ENCODE peak calls at places on chromosomes 12 and 14, in six cellular contexts. One of them, this sample, is unnamed.

GRCh38 chr12:88549929-88550328 is 30.3 kb downstream of the KITLG start:
- DNase-seq in GM20000: no peak
- DNase-seq in AG04449: no peak
- DNase-seq in BJ: no peak
- DNase-seq in CD4-positive, alpha-beta T cell: no peak
- DNase-seq in spleen: no peak
- DNase-seq in this sample: no peak

GRCh38 chr12:42568952-42569916 is 20.3 kb downstream of the PRICKLE1 start:
- DNase-seq in CD4-positive, alpha-beta T cell: no peak
- DNase-seq in spleen: no peak
- DNase-seq in BJ: peak
- DNase-seq in AG04449: peak
- DNase-seq in GM20000: peak
- DNase-seq in this sample: no peak

GRCh38 chr12:109632299-109632698 is 58.7 kb downstream of the MVK start:
- DNase-seq in CD4-positive, alpha-beta T cell: no peak
- DNase-seq in GM20000: no peak
- DNase-seq in spleen: no peak
- DNase-seq in AG04449: no peak
- DNase-seq in BJ: no peak
- DNase-seq in this sample: no peak

GRCh38 chr14:50379563-50379962 is 17.1 kb downstream of the CDKL1 start:
- DNase-seq in CD4-positive, alpha-beta T cell: no peak
- DNase-seq in spleen: no peak
- DNase-seq in GM20000: no peak
- DNase-seq in AG04449: no peak
- DNase-seq in BJ: no peak
- DNase-seq in this sample: no peak

GRCh38 chr12:108967869-108968540 is 52.9 kb downstream of the SVOP start:
- DNase-seq in spleen: no peak
- DNase-seq in CD4-positive, alpha-beta T cell: no peak
- DNase-seq in AG04449: no peak
- DNase-seq in BJ: no peak
- DNase-seq in GM20000: peak
- DNase-seq in this sample: no peak

GRCh38 chr14:28305938-28306337 is 460.6 kb upstream of the FOXG1 start:
- DNase-seq in spleen: no peak
- DNase-seq in CD4-positive, alpha-beta T cell: no peak
- DNase-seq in AG04449: no peak
- DNase-seq in BJ: no peak
- DNase-seq in GM20000: no peak
- DNase-seq in this sample: no peak

GRCh38 chr14:104676130-104676693 is 13.2 kb upstream of the INF2 start:
- DNase-seq in AG04449: no peak
- DNase-seq in spleen: peak
- DNase-seq in BJ: no peak
- DNase-seq in GM20000: no peak
- DNase-seq in CD4-positive, alpha-beta T cell: no peak
- DNase-seq in this sample: no peak

GRCh38 chr14:105062048-105062433 is 3.2 kb downstream of the GPR132 start:
- DNase-seq in BJ: no peak
- DNase-seq in AG04449: no peak
- DNase-seq in GM20000: no peak
- DNase-seq in CD4-positive, alpha-beta T cell: no peak
- DNase-seq in spleen: peak
- DNase-seq in this sample: no peak

GRCh38 chr14:96130854-96131253 is 73.8 kb upstream of the BDKRB2 start:
- DNase-seq in BJ: no peak
- DNase-seq in GM20000: no peak
- DNase-seq in AG04449: no peak
- DNase-seq in CD4-positive, alpha-beta T cell: no peak
- DNase-seq in spleen: no peak
- DNase-seq in this sample: no peak

GRCh38 chr12:127957001-127957660 is 309.8 kb upstream of the TMEM132C start:
- DNase-seq in CD4-positive, alpha-beta T cell: no peak
- DNase-seq in AG04449: peak
- DNase-seq in spleen: no peak
- DNase-seq in BJ: peak
- DNase-seq in GM20000: no peak
- DNase-seq in this sample: no peak

GRCh38 chr12:51240971-51241370 is 2.3 kb downstream of the DAZAP2 start:
- DNase-seq in AG04449: no peak
- DNase-seq in spleen: no peak
- DNase-seq in CD4-positive, alpha-beta T cell: no peak
- DNase-seq in BJ: no peak
- DNase-seq in GM20000: no peak
- DNase-seq in this sample: no peak

GRCh38 chr12:113461666-113462065 is 10.0 kb downstream of the LHX5 start:
- DNase-seq in spleen: no peak
- DNase-seq in AG04449: no peak
- DNase-seq in CD4-positive, alpha-beta T cell: no peak
- DNase-seq in BJ: no peak
- DNase-seq in GM20000: peak
- DNase-seq in this sample: no peak

GRCh38 chr14:63594455-63595372 is 47.0 kb downstream of the WDR89 start:
- DNase-seq in spleen: peak
- DNase-seq in BJ: no peak
- DNase-seq in GM20000: no peak
- DNase-seq in CD4-positive, alpha-beta T cell: no peak
- DNase-seq in AG04449: no peak
- DNase-seq in this sample: no peak

GRCh38 chr12:100473050-100473715 is 483 bp upstream of the NR1H4 start:
- DNase-seq in AG04449: no peak
- DNase-seq in BJ: no peak
- DNase-seq in spleen: no peak
- DNase-seq in GM20000: no peak
- DNase-seq in CD4-positive, alpha-beta T cell: no peak
- DNase-seq in this sample: no peak

GRCh38 chr12:114670257-114670955 is 13.6 kb downstream of the TBX3 start:
- DNase-seq in CD4-positive, alpha-beta T cell: no peak
- DNase-seq in GM20000: no peak
- DNase-seq in AG04449: no peak
- DNase-seq in spleen: no peak
- DNase-seq in BJ: no peak
- DNase-seq in this sample: no peak

GRCh38 chr14:46580941-46581671 is 70.5 kb downstream of the RPL10L start:
- DNase-seq in spleen: no peak
- DNase-seq in BJ: no peak
- DNase-seq in AG04449: no peak
- DNase-seq in CD4-positive, alpha-beta T cell: no peak
- DNase-seq in GM20000: peak
- DNase-seq in this sample: no peak

GRCh38 chr12:110785240-110785639 is 42.5 kb upstream of the PPP1CC start:
- DNase-seq in CD4-positive, alpha-beta T cell: no peak
- DNase-seq in BJ: no peak
- DNase-seq in GM20000: no peak
- DNase-seq in spleen: no peak
- DNase-seq in AG04449: no peak
- DNase-seq in this sample: no peak

GRCh38 chr12:119840617-119841016 is 36.5 kb downstream of the CIT start:
- DNase-seq in AG04449: no peak
- DNase-seq in spleen: no peak
- DNase-seq in CD4-positive, alpha-beta T cell: no peak
- DNase-seq in GM20000: no peak
- DNase-seq in BJ: no peak
- DNase-seq in this sample: no peak

GRCh38 chr14:31884776-31885379 is 192.2 kb upstream of the ARHGAP5 start:
- DNase-seq in GM20000: no peak
- DNase-seq in spleen: no peak
- DNase-seq in BJ: no peak
- DNase-seq in AG04449: no peak
- DNase-seq in CD4-positive, alpha-beta T cell: no peak
- DNase-seq in this sample: no peak

GRCh38 chr12:64404470-64405446 is 566 bp downstream of the XPOT start:
- DNase-seq in AG04449: peak
- DNase-seq in BJ: peak
- DNase-seq in spleen: no peak
- DNase-seq in GM20000: peak
- DNase-seq in CD4-positive, alpha-beta T cell: peak
- DNase-seq in this sample: no peak

GRCh38 chr12:10214131-10214876 is 1.6 kb downstream of the GABARAPL1 start:
- DNase-seq in CD4-positive, alpha-beta T cell: no peak
- DNase-seq in BJ: no peak
- DNase-seq in GM20000: no peak
- DNase-seq in AG04449: no peak
- DNase-seq in spleen: no peak
- DNase-seq in this sample: no peak

GRCh38 chr14:103528512-103529382 is at the start of gene TRMT61A:
- DNase-seq in CD4-positive, alpha-beta T cell: peak
- DNase-seq in BJ: no peak
- DNase-seq in spleen: peak
- DNase-seq in AG04449: no peak
- DNase-seq in GM20000: peak
- DNase-seq in this sample: no peak

GRCh38 chr12:119949145-119949544 is 39.9 kb upstream of the BICDL1 start:
- DNase-seq in GM20000: no peak
- DNase-seq in BJ: no peak
- DNase-seq in CD4-positive, alpha-beta T cell: no peak
- DNase-seq in spleen: no peak
- DNase-seq in AG04449: no peak
- DNase-seq in this sample: no peak

GRCh38 chr12:102851246-102851645 is 65.8 kb downstream of the PAH start:
- DNase-seq in BJ: no peak
- DNase-seq in AG04449: no peak
- DNase-seq in CD4-positive, alpha-beta T cell: no peak
- DNase-seq in spleen: no peak
- DNase-seq in GM20000: no peak
- DNase-seq in this sample: no peak

GRCh38 chr14:70901218-70901772 is 6.0 kb upstream of the PCNX1 start:
- DNase-seq in spleen: no peak
- DNase-seq in BJ: no peak
- DNase-seq in GM20000: no peak
- DNase-seq in CD4-positive, alpha-beta T cell: no peak
- DNase-seq in AG04449: peak
- DNase-seq in this sample: no peak

GRCh38 chr14:56760164-56760914 is 49.9 kb downstream of the OTX2 start:
- DNase-seq in BJ: no peak
- DNase-seq in GM20000: no peak
- DNase-seq in spleen: no peak
- DNase-seq in CD4-positive, alpha-beta T cell: no peak
- DNase-seq in AG04449: no peak
- DNase-seq in this sample: no peak

GRCh38 chr12:12979151-12979550 is 20.9 kb downstream of the HEBP1 start:
- DNase-seq in AG04449: peak
- DNase-seq in CD4-positive, alpha-beta T cell: no peak
- DNase-seq in BJ: no peak
- DNase-seq in spleen: no peak
- DNase-seq in GM20000: no peak
- DNase-seq in this sample: no peak

GRCh38 chr12:12983420-12984035 is 16.5 kb downstream of the HEBP1 start:
- DNase-seq in CD4-positive, alpha-beta T cell: no peak
- DNase-seq in GM20000: no peak
- DNase-seq in spleen: no peak
- DNase-seq in BJ: no peak
- DNase-seq in AG04449: no peak
- DNase-seq in this sample: no peak

GRCh38 chr12:12977231-12977630 is 22.8 kb downstream of the HEBP1 start:
- DNase-seq in spleen: no peak
- DNase-seq in BJ: no peak
- DNase-seq in CD4-positive, alpha-beta T cell: no peak
- DNase-seq in AG04449: no peak
- DNase-seq in GM20000: no peak
- DNase-seq in this sample: no peak

GRCh38 chr12:12976366-12976765 is 23.7 kb downstream of the HEBP1 start:
- DNase-seq in BJ: peak
- DNase-seq in AG04449: peak
- DNase-seq in GM20000: no peak
- DNase-seq in spleen: no peak
- DNase-seq in CD4-positive, alpha-beta T cell: no peak
- DNase-seq in this sample: no peak

DNA sequence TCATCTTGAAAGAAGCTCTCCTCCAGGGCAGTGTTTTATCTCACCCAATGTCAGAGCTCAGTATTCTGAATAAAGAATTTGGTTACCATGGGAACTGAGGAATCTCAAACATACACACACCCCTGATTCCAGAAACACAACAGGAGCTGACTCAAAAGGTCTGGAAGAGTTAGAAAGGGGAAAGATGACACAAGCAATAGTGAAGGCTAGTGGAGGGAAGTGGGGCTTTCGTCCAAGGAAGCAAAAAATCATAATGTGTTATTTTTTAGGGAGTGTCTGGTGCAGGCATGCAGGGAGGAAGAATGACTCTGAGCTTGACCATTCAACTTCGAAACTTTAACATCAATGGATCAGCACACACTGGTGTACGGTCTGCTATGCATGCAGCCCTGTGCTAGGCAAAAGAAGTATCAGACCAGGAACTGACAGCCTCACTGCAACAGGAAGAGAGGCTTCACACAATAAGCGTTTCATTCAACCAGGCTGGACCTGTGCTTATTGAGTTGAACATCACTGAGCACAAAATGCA is 20.3 kb downstream of the HEBP1 start:
- DNase-seq in spleen: no peak
- DNase-seq in BJ: peak
- DNase-seq in AG04449: peak
- DNase-seq in GM20000: no peak
- DNase-seq in CD4-positive, alpha-beta T cell: no peak
- DNase-seq in this sample: no peak
- TF ChIP-seq CTCF in spleen: no peak
- TF ChIP-seq CTCF in BJ: no peak
- TF ChIP-seq CTCF in AG04449: no peak
- TF ChIP-seq CTCF in GM20000: no peak
- TF ChIP-seq CTCF in CD4-positive, alpha-beta T cell: no peak
- TF ChIP-seq CTCF in this sample: no peak

GRCh38 chr12:68686595-68687521 is at the start of gene NUP107:
- DNase-seq in AG04449: peak
- DNase-seq in GM20000: peak
- DNase-seq in CD4-positive, alpha-beta T cell: peak
- DNase-seq in spleen: peak
- DNase-seq in BJ: peak
- DNase-seq in this sample: peak
- TF ChIP-seq CTCF in AG04449: peak
- TF ChIP-seq CTCF in GM20000: no peak
- TF ChIP-seq CTCF in CD4-positive, alpha-beta T cell: no peak
- TF ChIP-seq CTCF in spleen: no peak
- TF ChIP-seq CTCF in BJ: peak
- TF ChIP-seq CTCF in this sample: peak

DNA sequence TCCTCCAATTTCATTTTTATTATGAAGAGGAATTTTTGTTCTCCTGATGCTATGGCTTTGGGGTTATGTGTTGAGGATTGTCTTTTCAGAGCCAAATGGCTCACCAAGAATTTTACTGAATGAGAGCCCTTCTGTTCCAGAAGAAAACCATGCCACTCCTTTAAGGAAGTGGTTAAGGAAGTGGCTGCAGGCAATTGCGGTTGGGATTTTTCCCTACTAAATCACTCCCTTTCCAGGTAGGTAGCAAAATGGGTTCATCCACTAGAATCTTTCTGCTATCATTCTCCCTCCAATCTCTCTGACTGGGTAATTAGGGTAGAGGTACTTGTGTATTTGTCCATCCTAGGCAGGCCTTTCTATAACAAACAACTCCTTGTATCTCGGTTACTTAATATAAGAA is 163.1 kb downstream of the TTC8 start:
- DNase-seq in AG04449: no peak
- DNase-seq in BJ: no peak
- DNase-seq in spleen: no peak
- DNase-seq in GM20000: no peak
- DNase-seq in CD4-positive, alpha-beta T cell: no peak
- DNase-seq in this sample: no peak
- TF ChIP-seq CTCF in AG04449: no peak
- TF ChIP-seq CTCF in BJ: no peak
- TF ChIP-seq CTCF in spleen: no peak
- TF ChIP-seq CTCF in GM20000: no peak
- TF ChIP-seq CTCF in CD4-positive, alpha-beta T cell: no peak
- TF ChIP-seq CTCF in this sample: no peak

GRCh38 chr12:11622774-11623375 is 26.6 kb upstream of the ETV6 start:
- DNase-seq in AG04449: no peak
- DNase-seq in BJ: no peak
- DNase-seq in GM20000: no peak
- DNase-seq in spleen: no peak
- DNase-seq in CD4-positive, alpha-beta T cell: no peak
- DNase-seq in this sample: no peak
- TF ChIP-seq CTCF in AG04449: peak
- TF ChIP-seq CTCF in BJ: peak
- TF ChIP-seq CTCF in GM20000: no peak
- TF ChIP-seq CTCF in spleen: no peak
- TF ChIP-seq CTCF in CD4-positive, alpha-beta T cell: no peak
- TF ChIP-seq CTCF in this sample: peak